ENCODE peak calls at places on chromosomes 1 and 21, in eight cellular contexts. Z is hepatocyte, F is GM23338, G is glutamatergic neuron, D is tibial artery, X is breast epithelium, A is AG04449, I is choroid plexus epithelial cell. N is an unnamed sample.
A peak's percentile ranks its signal among the peaks of the same experiment; 100 is the strongest.

GRCh38 chr1:71081697-71082080 is 854 bp upstream of the ZRANB2 start:
- DNase-seq in I (no peak), F (peak; percentile 40), G (no peak), X (no peak), A (no peak), Z (peak; percentile 11), D (no peak), N (no peak)

GRCh38 chr1:4059270-4059669 is 159.2 kb upstream of the C1orf174 start:
- DNase-seq in X (no peak), F (no peak), I (no peak), D (no peak), A (no peak), Z (no peak), G (no peak), N (no peak)

GRCh38 chr1:53470155-53470554 is 11.0 kb downstream of the DMRTB1 start:
- DNase-seq in A (no peak), D (peak; percentile 50), Z (peak; percentile 88), X (no peak), I (peak; percentile 82), F (peak; percentile 97), G (peak; percentile 93), N (peak; percentile 13)

GRCh38 chr1:116415699-116416533 is 42.9 kb downstream of the ATP1A1 start:
- DNase-seq in X (no peak), Z (no peak), D (no peak), A (no peak), G (no peak), F (peak; percentile 69), I (peak; percentile 25), N (no peak)

GRCh38 chr1:86062458-86062857 is 94.1 kb downstream of the COL24A1 start:
- DNase-seq in F (no peak), A (no peak), I (peak; percentile 66), X (no peak), G (no peak), D (no peak), Z (no peak), N (no peak)

GRCh38 chr21:25859264-25859931 is 124.6 kb downstream of the GABPA start:
- DNase-seq in Z (no peak), D (no peak), A (no peak), I (no peak), X (no peak), G (no peak), F (no peak), N (no peak)

GRCh38 chr1:78630600-78630999 is 10.4 kb downstream of the IFI44L start:
- DNase-seq in X (no peak), G (no peak), I (no peak), D (no peak), A (no peak), Z (no peak), F (no peak), N (no peak)

GRCh38 chr1:228087771-228088251 is 5.3 kb downstream of the ARF1 start:
- DNase-seq in A (no peak), X (peak; percentile 42), D (no peak), I (peak; percentile 52), F (no peak), Z (no peak), G (no peak), N (peak; percentile 82)

GRCh38 chr1:71046891-71047634 is 553 bp downstream of the PTGER3 start:
- DNase-seq in G (peak; percentile 41), X (peak; percentile 51), Z (peak; percentile 24), D (no peak), I (no peak), F (peak; percentile 51), A (no peak), N (no peak)

GRCh38 chr1:234409328-234409727 is 36.1 kb downstream of the COA6 start:
- DNase-seq in X (no peak), F (no peak), D (no peak), A (no peak), I (peak; percentile 24), G (no peak), Z (no peak), N (no peak)

GRCh38 chr1:234722904-234723588 is 113.1 kb upstream of the IRF2BP2 start:
- DNase-seq in Z (peak; percentile 81), G (peak; percentile 49), F (no peak), D (peak; percentile 89), A (peak; percentile 69), X (peak; percentile 66), I (peak; percentile 94), N (peak; percentile 89)

GRCh38 chr1:87120779-87121178 is 206.3 kb downstream of the HS2ST1 start:
- DNase-seq in I (no peak), D (no peak), A (no peak), F (peak; percentile 60), Z (no peak), G (no peak), X (no peak), N (no peak)

GRCh38 chr1:110087812-110088738 is 17.6 kb upstream of the ALX3 start:
- DNase-seq in I (peak; percentile 79), Z (peak; percentile 76), D (peak; percentile 49), F (peak; percentile 87), A (no peak), G (peak; percentile 53), X (no peak), N (peak; percentile 23)

GRCh38 chr1:41355356-41355755 is 5.9 kb upstream of the FOXO6 start:
- DNase-seq in I (no peak), A (no peak), F (no peak), Z (no peak), G (no peak), D (no peak), X (no peak), N (no peak)

GRCh38 chr1:77536813-77537212 is 145.6 kb downstream of the ZZZ3 start:
- DNase-seq in G (no peak), F (no peak), X (no peak), I (peak; percentile 91), D (no peak), A (peak; percentile 93), Z (no peak), N (peak; percentile 95)

GRCh38 chr1:164774413-164774812 is 215.4 kb downstream of the PBX1 start:
- DNase-seq in Z (no peak), I (no peak), X (no peak), F (no peak), G (no peak), A (no peak), D (no peak), N (no peak)

GRCh38 chr1:95035536-95035935 is 37.2 kb downstream of the ALG14 start:
- DNase-seq in D (no peak), X (no peak), Z (no peak), A (peak; percentile 78), G (no peak), I (peak; percentile 90), F (no peak), N (peak; percentile 86)

GRCh38 chr1:14681182-14681581 is 82.7 kb downstream of the KAZN start:
- DNase-seq in A (no peak), I (no peak), D (no peak), X (no peak), Z (no peak), G (no peak), F (no peak), N (no peak)

GRCh38 chr1:189693140-189693539 is 784.5 kb downstream of the BRINP3 start:
- DNase-seq in X (no peak), A (no peak), I (peak; percentile 52), D (no peak), F (no peak), Z (no peak), G (no peak), N (no peak)

GRCh38 chr21:36063375-36064084 is 3.2 kb upstream of the SETD4 start:
- DNase-seq in G (no peak), D (no peak), A (no peak), X (no peak), F (no peak), Z (no peak), I (no peak), N (no peak)

GRCh38 chr1:162882248-162882666 is 21.3 kb upstream of the CCDC190 start:
- DNase-seq in Z (no peak), G (peak; percentile 46), X (no peak), A (no peak), I (no peak), D (no peak), F (no peak), N (no peak)

GRCh38 chr1:9703165-9703509 is 51.6 kb downstream of the PIK3CD start:
- DNase-seq in Z (no peak), A (no peak), G (no peak), D (no peak), F (no peak), X (no peak), I (no peak), N (no peak)

GRCh38 chr1:9699361-9699760 is 47.8 kb downstream of the PIK3CD start:
- DNase-seq in G (no peak), A (no peak), I (no peak), F (no peak), D (no peak), Z (no peak), X (no peak), N (no peak)

GRCh38 chr1:9701661-9702060 is 50.1 kb downstream of the PIK3CD start:
- DNase-seq in A (no peak), F (no peak), Z (no peak), X (no peak), D (no peak), I (no peak), G (no peak), N (no peak)

GRCh38 chr1:9703681-9704080 is 52.1 kb downstream of the PIK3CD start:
- DNase-seq in I (no peak), F (no peak), D (no peak), A (no peak), X (no peak), G (no peak), Z (no peak), N (no peak)

GRCh38 chr1:9700340-9700739 is 48.8 kb downstream of the PIK3CD start:
- DNase-seq in X (no peak), Z (no peak), D (no peak), G (no peak), F (no peak), A (no peak), I (peak; percentile 50), N (peak; percentile 50)
- TF ChIP-seq CTCF in X (no peak), Z (no peak), D (no peak), G (no peak), F (no peak), A (no peak), I (no peak), N (no peak)

GRCh38 chr1:222073307-222073995 is 331.6 kb upstream of the DUSP10 start:
- DNase-seq in D (no peak), F (no peak), G (no peak), X (no peak), A (peak; percentile 81), Z (peak; percentile 29), I (peak; percentile 25), N (peak; percentile 73)
- TF ChIP-seq CTCF in D (no peak), F (no peak), G (no peak), X (no peak), A (no peak), Z (no peak), I (no peak), N (peak; percentile 18)

DNA sequence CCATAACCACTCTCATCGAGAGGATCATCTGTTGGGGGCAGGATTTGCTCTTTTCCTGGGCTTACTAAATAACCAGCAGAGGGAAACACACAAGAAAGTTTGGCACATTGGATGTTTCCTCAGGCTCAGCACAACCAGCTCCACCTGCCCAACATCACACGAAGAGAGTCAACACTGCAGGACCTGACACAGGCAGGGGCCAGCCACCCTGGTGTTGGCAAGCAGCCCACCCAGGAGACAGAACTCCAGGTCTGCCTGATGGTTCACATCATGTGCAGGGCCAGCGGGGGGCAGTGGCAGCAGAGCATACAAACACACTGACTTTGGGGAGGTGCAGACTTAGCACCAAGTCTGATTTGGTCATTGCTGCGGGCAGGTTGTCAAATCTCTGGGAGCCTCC is 182.3 kb upstream of the GALNT2 start:
- DNase-seq in D (no peak), G (no peak), F (no peak), Z (no peak), I (no peak), X (no peak), A (no peak), N (no peak)
- TF ChIP-seq CTCF in D (no peak), G (no peak), F (no peak), Z (no peak), I (no peak), X (no peak), A (no peak), N (no peak)

GRCh38 chr1:19391596-19391981 is 79.5 kb downstream of the SLC66A1 start:
- DNase-seq in G (no peak), I (no peak), D (no peak), X (no peak), Z (no peak), F (no peak), A (no peak), N (no peak)
- TF ChIP-seq CTCF in G (peak; percentile 28), I (no peak), D (no peak), X (peak; percentile 1), Z (no peak), F (peak; percentile 31), A (no peak), N (no peak)